ENCODE peak calls at places on chromosomes 16 and 17, in four cellular contexts. One of them, this sample, is unnamed.

GRCh38 chr17:13503526-13503925 is 98.2 kb downstream of the HS3ST3A1 start:
- DNase-seq in effector memory CD4-positive, alpha-beta T cell: no peak
- DNase-seq in mesendoderm: no peak
- DNase-seq in AG04450: no peak
- DNase-seq in this sample: no peak

GRCh38 chr17:32333187-32333586 is 8.8 kb downstream of the C17orf75 start:
- DNase-seq in effector memory CD4-positive, alpha-beta T cell: no peak
- DNase-seq in mesendoderm: no peak
- DNase-seq in AG04450: no peak
- DNase-seq in this sample: no peak

GRCh38 chr17:66976781-66977201 is 12.3 kb downstream of the CACNG4 start:
- DNase-seq in effector memory CD4-positive, alpha-beta T cell: no peak
- DNase-seq in mesendoderm: no peak
- DNase-seq in AG04450: no peak
- DNase-seq in this sample: no peak

GRCh38 chr17:66971730-66972441 is 7.4 kb downstream of the CACNG4 start:
- DNase-seq in effector memory CD4-positive, alpha-beta T cell: no peak
- DNase-seq in mesendoderm: no peak
- DNase-seq in AG04450: no peak
- DNase-seq in this sample: no peak

GRCh38 chr17:81909966-81910839 is 996 bp downstream of the PCYT2 start:
- DNase-seq in effector memory CD4-positive, alpha-beta T cell: no peak
- DNase-seq in mesendoderm: peak
- DNase-seq in AG04450: no peak
- DNase-seq in this sample: peak

GRCh38 chr16:82641336-82641984 is 14.7 kb downstream of the CDH13 start:
- DNase-seq in effector memory CD4-positive, alpha-beta T cell: no peak
- DNase-seq in mesendoderm: no peak
- DNase-seq in AG04450: no peak
- DNase-seq in this sample: peak

GRCh38 chr16:48609453-48610023 is 442 bp downstream of the N4BP1 start:
- DNase-seq in effector memory CD4-positive, alpha-beta T cell: peak
- DNase-seq in mesendoderm: peak
- DNase-seq in AG04450: no peak
- DNase-seq in this sample: peak

GRCh38 chr17:21455761-21456160 is 79.6 kb downstream of the KCNJ12 start:
- DNase-seq in effector memory CD4-positive, alpha-beta T cell: no peak
- DNase-seq in mesendoderm: no peak
- DNase-seq in AG04450: no peak
- DNase-seq in this sample: no peak

GRCh38 chr17:17467720-17468119 is 9.1 kb upstream of the MED9 start:
- DNase-seq in effector memory CD4-positive, alpha-beta T cell: no peak
- DNase-seq in mesendoderm: no peak
- DNase-seq in AG04450: no peak
- DNase-seq in this sample: no peak

GRCh38 chr17:43591750-43592562 is 45.8 kb upstream of the ETV4 start:
- DNase-seq in effector memory CD4-positive, alpha-beta T cell: no peak
- DNase-seq in mesendoderm: peak
- DNase-seq in AG04450: peak
- DNase-seq in this sample: no peak

GRCh38 chr17:13395346-13395745 is 206.4 kb downstream of the HS3ST3A1 start:
- DNase-seq in effector memory CD4-positive, alpha-beta T cell: no peak
- DNase-seq in mesendoderm: no peak
- DNase-seq in AG04450: no peak
- DNase-seq in this sample: no peak

GRCh38 chr17:50640701-50641338 is 6.1 kb downstream of the ABCC3 start:
- DNase-seq in effector memory CD4-positive, alpha-beta T cell: no peak
- DNase-seq in mesendoderm: peak
- DNase-seq in AG04450: no peak
- DNase-seq in this sample: no peak

GRCh38 chr16:30113031-30113710 is at the start of gene GDPD3:
- DNase-seq in effector memory CD4-positive, alpha-beta T cell: no peak
- DNase-seq in mesendoderm: no peak
- DNase-seq in AG04450: no peak
- DNase-seq in this sample: no peak

GRCh38 chr17:29933379-29933778 is 3.4 kb upstream of the SSH2 start:
- DNase-seq in effector memory CD4-positive, alpha-beta T cell: no peak
- DNase-seq in mesendoderm: peak
- DNase-seq in AG04450: no peak
- DNase-seq in this sample: no peak

GRCh38 chr17:83121921-83122820 is 42.8 kb downstream of the METRNL start:
- DNase-seq in effector memory CD4-positive, alpha-beta T cell: no peak
- DNase-seq in mesendoderm: no peak
- DNase-seq in AG04450: no peak
- DNase-seq in this sample: no peak

GRCh38 chr17:10243905-10244844 is 45.8 kb upstream of the GAS7 start:
- DNase-seq in effector memory CD4-positive, alpha-beta T cell: no peak
- DNase-seq in mesendoderm: no peak
- DNase-seq in AG04450: no peak
- DNase-seq in this sample: no peak

GRCh38 chr17:15361592-15361991 is 20.2 kb upstream of the TEKT3 start:
- DNase-seq in effector memory CD4-positive, alpha-beta T cell: no peak
- DNase-seq in mesendoderm: no peak
- DNase-seq in AG04450: no peak
- DNase-seq in this sample: no peak

GRCh38 chr16:55136356-55136755 is 187.6 kb upstream of the IRX6 start:
- DNase-seq in effector memory CD4-positive, alpha-beta T cell: no peak
- DNase-seq in mesendoderm: no peak
- DNase-seq in AG04450: no peak
- DNase-seq in this sample: no peak

GRCh38 chr17:80478487-80479245 is 2.3 kb upstream of the NPTX1 start:
- DNase-seq in effector memory CD4-positive, alpha-beta T cell: no peak
- DNase-seq in mesendoderm: no peak
- DNase-seq in AG04450: no peak
- DNase-seq in this sample: no peak

GRCh38 chr17:46818929-46819859 is 702 bp upstream of the WNT3 start:
- DNase-seq in effector memory CD4-positive, alpha-beta T cell: no peak
- DNase-seq in mesendoderm: peak
- DNase-seq in AG04450: no peak
- DNase-seq in this sample: no peak

GRCh38 chr17:4739122-4740024 is at the start of the genes CXCL16 and ZMYND15:
- DNase-seq in effector memory CD4-positive, alpha-beta T cell: peak
- DNase-seq in mesendoderm: no peak
- DNase-seq in AG04450: no peak
- DNase-seq in this sample: peak

GRCh38 chr16:27473101-27473900 is 71.3 kb downstream of the IL21R start:
- DNase-seq in effector memory CD4-positive, alpha-beta T cell: no peak
- DNase-seq in mesendoderm: no peak
- DNase-seq in AG04450: no peak
- DNase-seq in this sample: no peak

GRCh38 chr16:89693931-89694783 is 7.3 kb downstream of the SPATA2L start:
- DNase-seq in effector memory CD4-positive, alpha-beta T cell: no peak
- DNase-seq in mesendoderm: no peak
- DNase-seq in AG04450: no peak
- DNase-seq in this sample: no peak

GRCh38 chr16:7115898-7116297 is 216.7 kb upstream of the RBFOX1 start:
- DNase-seq in effector memory CD4-positive, alpha-beta T cell: no peak
- DNase-seq in mesendoderm: no peak
- DNase-seq in AG04450: no peak
- DNase-seq in this sample: no peak

GRCh38 chr17:30232822-30233427 is 2.6 kb downstream of the SLC6A4 start:
- DNase-seq in effector memory CD4-positive, alpha-beta T cell: no peak
- DNase-seq in mesendoderm: no peak
- DNase-seq in AG04450: no peak
- DNase-seq in this sample: no peak

DNA sequence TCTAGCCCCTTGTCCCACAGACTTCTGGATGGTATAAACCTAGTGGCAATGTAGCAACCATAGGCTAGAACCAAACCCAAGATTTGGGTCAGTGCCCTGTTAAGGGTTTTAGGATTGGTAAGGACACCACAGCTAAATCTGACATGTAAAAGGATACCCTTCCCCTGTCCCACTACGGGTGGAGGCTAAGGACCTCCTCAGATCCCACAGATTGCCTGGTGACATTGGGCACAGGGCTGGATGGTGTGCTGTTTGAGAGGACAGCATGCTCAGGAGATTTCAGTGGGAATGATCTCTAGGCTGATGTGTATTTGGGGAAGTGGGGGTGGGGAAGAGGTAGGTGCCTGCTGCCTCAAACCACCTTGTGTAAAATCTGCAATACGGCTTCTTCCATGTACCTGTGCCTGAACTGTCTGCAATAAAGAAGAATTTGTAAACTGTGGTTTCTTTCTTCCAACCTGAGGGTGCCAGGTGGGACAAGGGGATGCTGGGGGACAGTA is 671 bp upstream of the EDC4 start:
- DNase-seq in effector memory CD4-positive, alpha-beta T cell: no peak
- DNase-seq in mesendoderm: no peak
- DNase-seq in AG04450: no peak
- DNase-seq in this sample: peak
- H3K4me3 ChIP-seq in effector memory CD4-positive, alpha-beta T cell: peak
- H3K4me3 ChIP-seq in mesendoderm: no peak
- H3K4me3 ChIP-seq in AG04450: no peak
- H3K4me3 ChIP-seq in this sample: peak

GRCh38 chr17:40100669-40101366 is 429 bp upstream of the NR1D1 start:
- DNase-seq in effector memory CD4-positive, alpha-beta T cell: peak
- DNase-seq in mesendoderm: peak
- DNase-seq in AG04450: peak
- DNase-seq in this sample: peak

GRCh38 chr17:40099627-40100418 is 566 bp downstream of the NR1D1 start:
- DNase-seq in effector memory CD4-positive, alpha-beta T cell: no peak
- DNase-seq in mesendoderm: no peak
- DNase-seq in AG04450: no peak
- DNase-seq in this sample: no peak

GRCh38 chr17:40100419-40100668 is at the start of gene NR1D1:
- DNase-seq in effector memory CD4-positive, alpha-beta T cell: no peak
- DNase-seq in mesendoderm: no peak
- DNase-seq in AG04450: no peak
- DNase-seq in this sample: no peak

GRCh38 chr17:40103082-40103741 is 2.8 kb upstream of the NR1D1 start:
- DNase-seq in effector memory CD4-positive, alpha-beta T cell: no peak
- DNase-seq in mesendoderm: no peak
- DNase-seq in AG04450: no peak
- DNase-seq in this sample: no peak

DNA sequence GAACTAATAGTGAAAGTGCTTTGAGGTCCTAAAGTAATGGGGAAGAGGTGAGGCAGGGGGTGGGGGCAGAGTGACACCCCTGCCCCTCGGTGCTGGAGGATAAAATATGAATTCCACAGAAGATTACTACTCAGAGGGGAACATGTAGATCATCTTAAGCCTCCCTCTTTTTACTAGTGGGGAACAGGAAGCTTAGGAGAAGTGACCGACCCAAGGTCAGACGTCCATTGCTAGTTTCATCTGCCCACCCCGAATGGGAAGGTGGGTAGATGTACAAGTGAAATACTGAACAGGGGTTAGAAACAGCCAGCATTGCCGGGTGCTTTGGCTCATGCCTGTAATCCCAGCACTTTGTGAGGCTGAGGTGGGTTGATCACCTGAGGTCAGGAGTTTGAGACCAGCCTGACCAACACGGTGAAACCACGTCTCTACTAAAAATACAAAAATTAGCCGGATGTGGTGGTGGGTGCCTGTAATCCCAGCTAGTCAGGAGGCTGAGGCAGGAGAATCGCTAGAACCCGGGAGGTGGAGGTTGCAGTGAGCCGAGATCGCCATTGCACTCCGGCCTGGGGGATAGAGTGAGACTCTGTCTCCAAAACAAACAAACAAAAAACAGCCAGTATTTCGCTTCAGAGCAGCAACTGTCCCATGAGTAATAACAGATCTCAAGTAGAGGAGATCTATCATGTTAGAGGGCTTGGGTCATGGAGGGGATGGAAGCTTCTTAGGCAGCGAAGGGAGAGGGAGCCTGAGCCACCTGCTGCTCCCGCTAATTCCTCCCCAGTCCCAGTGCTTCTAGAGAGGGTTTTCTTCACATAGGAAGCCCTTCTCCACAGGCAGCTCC is 1.2 kb upstream of the NR1D1 start:
- DNase-seq in effector memory CD4-positive, alpha-beta T cell: no peak
- DNase-seq in mesendoderm: no peak
- DNase-seq in AG04450: no peak
- DNase-seq in this sample: no peak
- H3K4me3 ChIP-seq in effector memory CD4-positive, alpha-beta T cell: peak
- H3K4me3 ChIP-seq in mesendoderm: no peak
- H3K4me3 ChIP-seq in AG04450: no peak
- H3K4me3 ChIP-seq in this sample: no peak

DNA sequence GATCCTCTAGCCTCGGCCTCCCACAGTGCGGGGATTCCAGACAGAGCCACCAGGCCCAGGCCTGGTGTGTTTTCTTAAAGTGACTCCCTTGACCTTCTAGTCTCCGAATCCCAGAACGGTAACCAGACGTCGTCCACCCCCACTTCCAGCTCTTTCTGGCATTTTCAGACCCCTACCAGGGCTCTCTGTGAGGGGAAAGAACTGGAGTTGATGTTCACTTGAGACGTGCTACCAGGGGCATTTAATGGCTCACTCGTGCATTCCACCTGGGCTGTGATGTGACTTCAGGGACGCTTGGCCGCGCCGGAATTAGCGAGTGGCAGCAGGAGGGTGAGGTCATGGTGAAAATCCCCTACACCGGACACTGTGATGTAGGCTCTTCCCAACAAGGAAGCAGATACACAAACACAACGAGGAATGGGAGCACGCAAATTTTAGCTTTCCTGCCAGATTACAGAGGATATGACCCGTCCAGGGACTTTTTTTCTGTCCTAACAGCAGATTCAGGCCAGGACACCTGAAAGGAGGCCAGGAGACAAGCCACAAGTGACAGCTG is 1.1 kb upstream of the GNA13 start:
- DNase-seq in effector memory CD4-positive, alpha-beta T cell: no peak
- DNase-seq in mesendoderm: peak
- DNase-seq in AG04450: no peak
- DNase-seq in this sample: no peak
- H3K4me3 ChIP-seq in effector memory CD4-positive, alpha-beta T cell: peak
- H3K4me3 ChIP-seq in mesendoderm: no peak
- H3K4me3 ChIP-seq in AG04450: no peak
- H3K4me3 ChIP-seq in this sample: peak

DNA sequence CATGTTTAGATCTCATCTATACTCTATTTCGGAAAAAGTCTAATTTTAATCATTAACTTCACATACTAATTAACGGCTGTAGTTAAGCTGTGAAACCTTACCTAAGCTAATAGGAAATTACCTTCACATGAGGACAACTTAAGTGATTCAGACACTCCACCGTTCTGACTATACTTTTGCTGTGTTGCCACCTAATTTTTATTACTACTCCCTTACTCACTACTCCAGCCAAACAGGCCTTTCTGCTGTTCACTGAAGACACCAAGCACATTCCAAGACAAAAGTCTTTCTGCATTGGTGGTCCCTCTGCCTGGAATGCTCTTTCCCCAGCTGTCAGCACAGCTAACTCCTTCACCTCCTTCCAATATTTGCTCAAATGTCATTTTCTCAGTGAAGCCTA is 1.3 kb downstream of the CMTR2 start:
- DNase-seq in effector memory CD4-positive, alpha-beta T cell: no peak
- DNase-seq in mesendoderm: peak
- DNase-seq in AG04450: no peak
- DNase-seq in this sample: no peak
- H3K4me3 ChIP-seq in effector memory CD4-positive, alpha-beta T cell: peak
- H3K4me3 ChIP-seq in mesendoderm: no peak
- H3K4me3 ChIP-seq in AG04450: peak
- H3K4me3 ChIP-seq in this sample: peak

DNA sequence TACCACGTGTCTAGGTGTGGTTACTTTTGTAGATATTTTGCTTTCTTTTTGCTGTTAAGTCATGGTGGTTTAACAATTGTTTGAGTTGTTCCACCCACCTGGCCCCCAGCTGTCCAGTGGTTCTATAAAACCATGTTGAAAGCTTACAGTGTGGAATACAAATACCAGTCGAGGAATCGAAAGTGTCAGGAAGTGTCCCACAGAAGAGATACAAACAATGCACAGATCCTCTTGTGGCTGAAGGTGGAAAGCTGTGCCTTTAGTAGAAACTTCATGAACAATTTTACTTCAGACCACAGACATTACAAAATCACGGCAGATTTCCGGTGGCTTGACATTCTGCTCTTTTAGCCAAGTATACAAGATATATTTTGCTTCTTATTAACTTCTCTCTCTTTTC is 782.4 kb upstream of the SOX9 start:
- DNase-seq in effector memory CD4-positive, alpha-beta T cell: no peak
- DNase-seq in mesendoderm: no peak
- DNase-seq in AG04450: no peak
- DNase-seq in this sample: no peak
- H3K4me3 ChIP-seq in effector memory CD4-positive, alpha-beta T cell: no peak
- H3K4me3 ChIP-seq in mesendoderm: no peak
- H3K4me3 ChIP-seq in AG04450: peak
- H3K4me3 ChIP-seq in this sample: no peak